ENCODE peak calls at places on chromosome 12, in four cellular contexts. K, J, M and I are unnamed samples.

GRCh38 chr12:113230315-113231274 is 9.3 kb downstream of the TPCN1 start:
- DNase-seq in K (no peak), J (peak; percentile 21), M (peak; percentile 80), I (no peak)

GRCh38 chr12:108174641-108175040 is 45.6 kb downstream of the WSCD2 start:
- DNase-seq in K (no peak), J (no peak), M (no peak), I (no peak)

GRCh38 chr12:119406811-119407210 is 72.3 kb downstream of the CCDC60 start:
- DNase-seq in K (no peak), J (no peak), M (no peak), I (no peak)

GRCh38 chr12:94650143-94651056 is at the start of gene TMCC3:
- DNase-seq in K (no peak), J (peak; percentile 72), M (no peak), I (no peak)

GRCh38 chr12:27965966-27966365 is 6.6 kb downstream of the PTHLH start:
- DNase-seq in K (peak; percentile 63), J (peak; percentile 50), M (no peak), I (no peak)

GRCh38 chr12:124625867-124626675 is 58.7 kb upstream of the NCOR2 start:
- DNase-seq in K (peak; percentile 53), J (peak; percentile 91), M (peak; percentile 65), I (no peak)

GRCh38 chr12:3178671-3179413 is 101.7 kb downstream of the TSPAN9 start:
- DNase-seq in K (no peak), J (no peak), M (no peak), I (no peak)

GRCh38 chr12:18907154-18907553 is 169.2 kb downstream of the CAPZA3 start:
- DNase-seq in K (no peak), J (no peak), M (no peak), I (no peak)

GRCh38 chr12:11055306-11055705 is 6.8 kb downstream of the TAS2R46 start:
- DNase-seq in K (no peak), J (no peak), M (no peak), I (no peak)

GRCh38 chr12:19402211-19402610 is 37.1 kb upstream of the AEBP2 start:
- DNase-seq in K (no peak), J (no peak), M (no peak), I (peak; percentile 19)

GRCh38 chr12:95820096-95820703 is 29.6 kb upstream of the NTN4 start:
- DNase-seq in K (peak; percentile 62), J (peak; percentile 75), M (peak; percentile 28), I (no peak)

GRCh38 chr12:34291426-34291901 is 269.2 kb downstream of the ALG10 start:
- DNase-seq in K (no peak), J (no peak), M (no peak), I (no peak)

GRCh38 chr12:30807695-30808034 is 52.9 kb upstream of the CAPRIN2 start:
- DNase-seq in K (no peak), J (no peak), M (no peak), I (no peak)

GRCh38 chr12:47207005-47207717 is 127.4 kb upstream of the AMIGO2 start:
- DNase-seq in K (no peak), J (peak; percentile 5), M (peak; percentile 68), I (no peak)

GRCh38 chr12:54572881-54573280 is 15.6 kb downstream of the PPP1R1A start:
- DNase-seq in K (no peak), J (no peak), M (peak; percentile 12), I (no peak)

GRCh38 chr12:96258451-96258933 is 64.3 kb downstream of the ELK3 start:
- DNase-seq in K (peak; percentile 53), J (peak; percentile 70), M (no peak), I (no peak)

GRCh38 chr12:90653051-90653450 is 301.9 kb downstream of the CCER1 start:
- DNase-seq in K (peak; percentile 71), J (no peak), M (no peak), I (no peak)

GRCh38 chr12:2353281-2353680 is 300.5 kb downstream of the CACNA1C start:
- DNase-seq in K (no peak), J (no peak), M (no peak), I (no peak)

GRCh38 chr12:64203036-64203435 is 19.1 kb downstream of the KICS2 start:
- DNase-seq in K (no peak), J (no peak), M (no peak), I (no peak)

GRCh38 chr12:64203775-64204174 is 18.3 kb downstream of the KICS2 start:
- DNase-seq in K (no peak), J (no peak), M (no peak), I (no peak)

GRCh38 chr12:64212066-64212746 is 9.9 kb downstream of the KICS2 start:
- DNase-seq in K (no peak), J (no peak), M (no peak), I (no peak)

GRCh38 chr12:64205542-64205941 is 16.6 kb downstream of the KICS2 start:
- DNase-seq in K (no peak), J (no peak), M (no peak), I (no peak)

GRCh38 chr12:64207453-64207852 is 14.6 kb downstream of the KICS2 start:
- DNase-seq in K (no peak), J (no peak), M (no peak), I (no peak)
- H3K9me1 ChIP-seq in K (no peaks in the 10 kb centered on the region), J (no peaks in the 10 kb centered on the region), M (no peaks in the 10 kb centered on the region), I (no peaks in the 10 kb centered on the region)

DNA sequence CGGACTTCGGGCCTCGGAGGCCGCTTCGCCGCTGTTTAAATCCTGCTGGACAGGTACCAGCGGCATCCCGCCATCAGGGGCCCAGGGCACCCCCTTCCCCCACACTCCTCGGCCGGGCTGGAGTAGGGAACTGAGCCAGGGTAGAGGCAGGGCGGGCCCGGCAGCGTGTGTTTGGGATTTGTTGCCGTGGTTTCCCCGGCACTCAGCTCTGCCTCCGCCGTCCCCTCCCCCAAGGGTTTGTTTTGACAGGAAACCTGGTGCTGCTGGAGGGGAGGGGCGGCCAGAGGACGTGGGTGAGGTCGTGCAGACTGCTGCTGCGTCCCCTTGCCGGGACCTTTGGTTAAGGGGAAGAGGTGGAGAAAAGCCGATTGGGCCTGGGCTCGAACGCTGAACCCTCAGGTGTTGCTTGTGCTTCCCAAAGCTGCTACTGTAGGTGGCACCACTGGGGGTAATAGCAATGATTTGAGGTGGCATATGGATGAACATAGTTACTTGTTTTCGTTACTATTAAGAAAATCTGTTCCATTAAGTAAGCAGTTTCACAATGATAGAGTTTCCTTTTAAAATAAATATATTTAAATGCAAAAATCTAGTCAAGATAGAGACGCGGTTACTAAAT is 778 bp downstream of the TCP11L2 start:
- DNase-seq in K (peak; percentile 60), J (peak; percentile 94), M (peak; percentile 66), I (no peak)
- H3K4me1 ChIP-seq in K (peaks cover 9% of the 10 kb centered on the region), J (peaks cover 14% of the 10 kb centered on the region), M (peaks cover 30% of the 10 kb centered on the region), I (peaks cover 9% of the 10 kb centered on the region)

DNA sequence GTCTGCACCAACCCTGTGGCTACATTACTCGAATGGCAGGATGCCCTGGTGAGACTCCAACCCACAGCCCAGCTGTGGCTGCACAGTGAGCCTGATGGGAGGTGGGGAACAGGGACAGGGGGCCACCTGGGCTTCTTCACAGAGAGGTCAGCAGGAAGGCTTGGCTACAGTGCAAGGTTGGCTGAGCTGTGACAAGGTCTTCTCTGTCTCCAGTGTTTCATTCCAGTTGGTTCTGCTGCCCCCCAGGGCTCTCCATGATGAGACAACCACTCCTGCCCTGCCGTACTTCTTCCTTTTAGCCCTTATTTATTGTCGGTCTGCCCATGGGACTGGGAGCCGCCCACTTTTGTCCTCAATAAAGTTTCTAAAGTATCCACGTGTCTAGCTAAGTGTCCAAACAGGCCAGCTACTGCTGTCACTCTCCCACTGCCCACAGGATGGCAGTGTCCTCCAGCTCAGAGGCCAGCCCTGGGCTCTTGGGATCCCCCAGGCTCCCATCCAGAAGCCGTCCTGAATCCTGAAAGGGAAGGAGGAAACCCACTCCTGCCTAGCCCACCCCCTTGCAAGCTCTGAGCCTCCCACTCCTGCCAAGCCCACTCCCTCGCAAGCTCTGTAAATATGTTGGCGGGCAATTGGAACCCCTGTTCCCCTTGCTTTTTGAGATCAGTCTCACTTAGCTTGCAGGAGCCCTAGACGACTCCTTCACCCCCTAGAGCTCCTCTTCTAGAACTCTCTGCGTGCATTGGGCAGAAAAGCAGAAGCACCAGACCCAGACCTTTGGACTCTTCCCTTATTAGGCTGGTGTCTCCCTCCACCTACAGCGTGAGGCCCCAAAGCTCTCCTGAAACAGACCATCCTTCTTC is 5.4 kb downstream of the C1QL4 start:
- DNase-seq in K (peak; percentile 76), J (peak; percentile 75), M (peak; percentile 75), I (no peak)
- H3K9ac ChIP-seq in K (no peak overlapping the region), J (no peak overlapping the region), M (peak overlapping the region; percentile 58), I (no peak overlapping the region)

GRCh38 chr12:48937170-48937569 is 11.9 kb upstream of the FKBP11 start:
- DNase-seq in K (no peak), J (no peak), M (peak; percentile 21), I (no peak)
- H3K9me1 ChIP-seq in K (peaks cover 11% of the 10 kb centered on the region), J (no peaks in the 10 kb centered on the region), M (peaks cover 4% of the 10 kb centered on the region), I (no peaks in the 10 kb centered on the region)

DNA sequence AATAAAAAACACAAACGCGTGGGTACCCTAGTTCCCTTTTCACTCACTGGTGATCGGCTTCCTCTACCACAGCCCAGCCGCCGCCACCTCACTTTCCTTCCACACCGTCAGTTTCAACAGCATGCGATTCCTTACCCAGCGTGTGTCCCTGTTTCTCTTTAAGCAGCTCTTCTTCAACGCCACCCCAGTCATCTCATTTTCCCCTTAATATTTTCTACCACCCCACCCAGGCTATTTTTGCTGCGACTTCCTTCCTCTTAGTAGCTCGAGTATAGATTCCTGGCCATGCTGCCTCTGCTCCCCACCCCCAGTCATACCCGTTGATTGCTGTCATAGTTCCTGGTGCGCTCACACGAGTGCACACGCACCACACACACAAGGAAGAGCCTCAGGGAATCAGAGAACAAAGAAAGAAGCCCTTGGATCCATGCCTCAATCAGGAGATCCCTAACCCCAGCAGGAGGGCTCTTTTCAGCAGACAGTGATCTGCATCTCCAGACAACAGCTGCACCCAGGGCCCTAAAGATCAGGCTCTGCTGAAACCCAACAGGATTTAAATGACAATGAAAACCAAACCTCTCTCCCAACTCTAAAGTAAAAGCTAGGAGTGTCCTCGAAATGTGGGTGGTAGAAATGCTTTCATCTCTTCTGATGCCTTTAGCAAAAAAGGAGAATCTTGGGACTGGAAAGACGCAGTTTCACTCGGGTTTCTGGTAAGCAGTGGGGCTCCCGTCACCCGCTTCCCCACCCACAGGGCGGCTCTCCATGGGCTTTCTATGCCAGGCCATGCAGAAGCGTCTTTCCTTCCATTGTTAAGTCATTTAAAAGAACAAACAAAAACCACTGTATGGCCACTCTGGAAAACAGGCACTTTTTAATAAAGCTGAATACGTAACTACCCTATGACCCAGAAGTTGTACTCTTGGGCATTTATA is 23.8 kb downstream of the VPS37B start:
- DNase-seq in K (peak; percentile 88), J (peak; percentile 84), M (no peak), I (no peak)
- H3K4me1 ChIP-seq in K (peaks cover 25% of the 10 kb centered on the region), J (peaks cover 32% of the 10 kb centered on the region), M (peaks cover 5% of the 10 kb centered on the region), I (peaks cover 64% of the 10 kb centered on the region)

DNA sequence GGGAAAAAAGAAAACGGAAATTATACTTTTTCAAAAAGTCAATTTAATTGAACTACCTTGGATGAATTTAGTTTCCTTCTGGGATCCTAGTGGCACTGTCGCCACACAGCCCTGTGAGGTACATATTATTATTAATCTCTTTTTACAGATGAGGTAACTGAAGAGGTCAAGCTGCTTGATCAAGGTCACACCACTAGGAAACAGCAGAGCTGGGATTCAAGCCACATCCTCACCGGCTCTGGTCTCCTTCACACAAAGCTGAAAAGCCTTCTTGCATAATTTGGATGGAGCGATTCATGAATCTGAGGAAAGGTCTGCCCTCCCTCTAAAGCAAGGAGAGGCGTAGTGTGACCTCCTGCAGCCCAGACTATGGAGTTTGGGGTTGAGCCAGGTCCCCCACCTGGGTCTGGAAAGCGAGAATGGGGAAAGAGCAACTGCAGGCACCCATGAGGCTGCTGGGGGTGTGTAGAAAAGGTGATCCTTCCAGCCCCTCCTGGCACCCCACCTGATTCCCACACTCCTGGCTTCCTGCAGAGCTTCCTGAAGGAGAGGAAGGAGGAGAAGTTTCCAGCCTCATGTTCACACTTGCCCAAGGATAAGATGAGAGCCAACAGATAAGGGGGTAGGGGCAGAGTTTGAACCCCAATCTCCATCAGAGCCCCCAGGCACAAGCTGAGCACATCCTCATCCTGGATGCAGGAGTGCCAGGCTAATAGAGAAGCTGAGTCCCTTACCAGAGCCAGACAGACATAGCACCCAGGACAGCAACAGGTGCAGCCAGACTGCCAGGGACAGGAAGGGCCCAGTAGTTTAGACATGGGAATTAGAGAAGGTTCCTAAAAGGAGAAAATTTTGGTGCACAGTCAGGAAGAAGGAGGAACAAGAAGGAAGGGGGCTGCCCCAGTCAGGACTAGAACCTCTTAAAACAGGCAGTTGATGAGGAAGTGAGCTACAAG is 3.9 kb upstream of the KRT79 start:
- DNase-seq in K (peak; percentile 25), J (no peak), M (no peak), I (no peak)
- H3K9ac ChIP-seq in K (no peak overlapping the region), J (no peak overlapping the region), M (no peak overlapping the region), I (no peak overlapping the region)